ENCODE peak calls at places on chromosomes 7 and 10, in four cellular contexts. One of them, this sample, is unnamed.

GRCh38 chr7:23928391-23928790 is 218.4 kb downstream of the STK31 start:
- DNase-seq in GM12878: no peak
- DNase-seq in HepG2: no peak
- DNase-seq in K562: no peak
- DNase-seq in this sample: no peak

GRCh38 chr10:33335550-33335799 is 1.0 kb upstream of the NRP1 start:
- DNase-seq in K562: no peak
- DNase-seq in GM12878: no peak
- DNase-seq in HepG2: no peak
- DNase-seq in this sample: no peak

GRCh38 chr7:18694484-18694883 is 198.9 kb downstream of the HDAC9 start:
- DNase-seq in GM12878: no peak
- DNase-seq in HepG2: no peak
- DNase-seq in K562: no peak
- DNase-seq in this sample: no peak

GRCh38 chr10:113612154-113612553 is 51.7 kb downstream of the NRAP start:
- DNase-seq in HepG2: no peak
- DNase-seq in GM12878: no peak
- DNase-seq in K562: no peak
- DNase-seq in this sample: no peak

GRCh38 chr10:116104210-116104932 is 168.6 kb downstream of the GFRA1 start:
- DNase-seq in HepG2: no peak
- DNase-seq in K562: no peak
- DNase-seq in GM12878: no peak
- DNase-seq in this sample: no peak

GRCh38 chr10:56178210-56178609 is 182.8 kb downstream of the ZWINT start:
- DNase-seq in HepG2: no peak
- DNase-seq in GM12878: no peak
- DNase-seq in K562: no peak
- DNase-seq in this sample: no peak

GRCh38 chr7:99092064-99092720 is 51.7 kb downstream of the SMURF1 start:
- DNase-seq in K562: no peak
- DNase-seq in GM12878: no peak
- DNase-seq in HepG2: peak; percentile 86
- DNase-seq in this sample: no peak

GRCh38 chr10:13120786-13121499 is 21.0 kb downstream of the OPTN start:
- DNase-seq in K562: no peak
- DNase-seq in GM12878: no peak
- DNase-seq in HepG2: no peak
- DNase-seq in this sample: no peak

GRCh38 chr10:49649936-49650723 is 29.3 kb upstream of the C10orf53 start:
- DNase-seq in GM12878: no peak
- DNase-seq in K562: no peak
- DNase-seq in HepG2: no peak
- DNase-seq in this sample: no peak

GRCh38 chr10:96568402-96568801 is 18.4 kb downstream of the TM9SF3 start:
- DNase-seq in GM12878: no peak
- DNase-seq in HepG2: no peak
- DNase-seq in K562: no peak
- DNase-seq in this sample: no peak

GRCh38 chr10:117353700-117354099 is 21.5 kb downstream of the PDZD8 start:
- DNase-seq in K562: no peak
- DNase-seq in HepG2: no peak
- DNase-seq in GM12878: no peak
- DNase-seq in this sample: no peak

GRCh38 chr10:48454302-48455054 is 148.0 kb downstream of the MAPK8 start:
- DNase-seq in K562: no peak
- DNase-seq in HepG2: no peak
- DNase-seq in GM12878: no peak
- DNase-seq in this sample: no peak

GRCh38 chr10:79979973-79980687 is 31.2 kb upstream of the SFTPD start:
- DNase-seq in HepG2: no peak
- DNase-seq in GM12878: no peak
- DNase-seq in K562: no peak
- DNase-seq in this sample: no peak

GRCh38 chr10:47079177-47079580 is 168.0 kb downstream of the PTPN20 start:
- DNase-seq in GM12878: no peak
- DNase-seq in HepG2: no peak
- DNase-seq in K562: no peak
- DNase-seq in this sample: no peak

GRCh38 chr10:114687459-114687858 is 29.4 kb upstream of the ABLIM1 start:
- DNase-seq in HepG2: no peak
- DNase-seq in K562: no peak
- DNase-seq in GM12878: no peak
- DNase-seq in this sample: no peak

GRCh38 chr7:123198111-123198510 is 1.7 kb downstream of the SLC13A1 start:
- DNase-seq in GM12878: no peak
- DNase-seq in HepG2: no peak
- DNase-seq in K562: no peak
- DNase-seq in this sample: no peak

GRCh38 chr7:55177068-55177530 is 158.3 kb downstream of the EGFR start:
- DNase-seq in K562: no peak
- DNase-seq in GM12878: no peak
- DNase-seq in HepG2: no peak
- DNase-seq in this sample: no peak

GRCh38 chr10:133176546-133176945 is 16.5 kb downstream of the KNDC1 start:
- DNase-seq in GM12878: no peak
- DNase-seq in K562: no peak
- DNase-seq in HepG2: no peak
- DNase-seq in this sample: no peak

GRCh38 chr10:35339946-35340345 is 3.6 kb downstream of the CCNY start:
- DNase-seq in GM12878: peak; percentile 65
- DNase-seq in K562: no peak
- DNase-seq in HepG2: no peak
- DNase-seq in this sample: no peak

GRCh38 chr7:122550545-122550944 is 148.4 kb downstream of the RNF133 start:
- DNase-seq in GM12878: no peak
- DNase-seq in HepG2: no peak
- DNase-seq in K562: no peak
- DNase-seq in this sample: no peak

GRCh38 chr10:132679640-132680039 is 106.3 kb downstream of the NKX6-2 start:
- DNase-seq in K562: no peak
- DNase-seq in HepG2: no peak
- DNase-seq in GM12878: no peak
- DNase-seq in this sample: no peak

GRCh38 chr7:36895112-36895511 is 170.8 kb upstream of the AOAH start:
- DNase-seq in HepG2: no peak
- DNase-seq in GM12878: no peak
- DNase-seq in K562: no peak
- DNase-seq in this sample: no peak

GRCh38 chr7:5425507-5426225 is 2.0 kb upstream of the TNRC18 start:
- DNase-seq in K562: peak; percentile 71
- DNase-seq in GM12878: no peak
- DNase-seq in HepG2: peak; percentile 88
- DNase-seq in this sample: peak; percentile 59

GRCh38 chr10:30373596-30374327 is 24.7 kb upstream of the MTPAP start:
- DNase-seq in GM12878: no peak
- DNase-seq in HepG2: no peak
- DNase-seq in K562: no peak
- DNase-seq in this sample: no peak

GRCh38 chr10:100710151-100710871 is 35.1 kb upstream of the PAX2 start:
- DNase-seq in K562: no peak
- DNase-seq in GM12878: no peak
- DNase-seq in HepG2: no peak
- DNase-seq in this sample: no peak

GRCh38 chr10:45592432-45592831 is 80.1 kb downstream of the ZFAND4 start:
- DNase-seq in GM12878: no peak
- DNase-seq in K562: no peak
- DNase-seq in HepG2: no peak
- DNase-seq in this sample: no peak

GRCh38 chr7:71846160-71846559 is 566.0 kb downstream of the CALN1 start:
- DNase-seq in K562: no peak
- DNase-seq in GM12878: no peak
- DNase-seq in HepG2: no peak
- DNase-seq in this sample: peak; percentile 45

GRCh38 chr7:50660040-50660829 is 95.0 kb upstream of the DDC start:
- DNase-seq in HepG2: no peak
- DNase-seq in GM12878: no peak
- DNase-seq in K562: no peak
- DNase-seq in this sample: no peak

GRCh38 chr7:129338450-129338849 is 95.8 kb upstream of the STRIP2 start:
- DNase-seq in K562: no peak
- DNase-seq in HepG2: no peak
- DNase-seq in GM12878: no peak
- DNase-seq in this sample: no peak

GRCh38 chr10:120732067-120732466 is 119.1 kb upstream of the WDR11 start:
- DNase-seq in HepG2: no peak
- DNase-seq in GM12878: no peak
- DNase-seq in K562: no peak
- DNase-seq in this sample: no peak

GRCh38 chr10:61899663-61899996 is 1.9 kb upstream of the ARID5B start:
- DNase-seq in HepG2: no peak
- DNase-seq in GM12878: no peak
- DNase-seq in K562: no peak
- DNase-seq in this sample: no peak

GRCh38 chr10:61901829-61902447 is 439 bp downstream of the ARID5B start:
- DNase-seq in GM12878: no peak
- DNase-seq in HepG2: no peak
- DNase-seq in K562: peak; percentile 41
- DNase-seq in this sample: no peak

GRCh38 chr10:61899997-61900828 is 1.3 kb upstream of the ARID5B start:
- DNase-seq in GM12878: peak; percentile 64
- DNase-seq in K562: peak; percentile 77
- DNase-seq in HepG2: peak; percentile 26
- DNase-seq in this sample: peak; percentile 27

GRCh38 chr10:61902448-61903183 is 1.1 kb downstream of the ARID5B start:
- DNase-seq in GM12878: no peak
- DNase-seq in HepG2: peak; percentile 70
- DNase-seq in K562: peak; percentile 62
- DNase-seq in this sample: no peak

GRCh38 chr10:61900829-61901783 is at the start of gene ARID5B:
- DNase-seq in GM12878: no peak
- DNase-seq in HepG2: peak; percentile 68
- DNase-seq in K562: peak; percentile 71
- DNase-seq in this sample: peak; percentile 33
- TF ChIP-seq ETV6 in GM12878: no peak
- TF ChIP-seq ETV6 in HepG2: no peak
- TF ChIP-seq ETV6 in K562: no peak
- TF ChIP-seq ETV6 in this sample: no peak

GRCh38 chr10:129772472-129773358 is 191.4 kb downstream of the EBF3 start:
- DNase-seq in GM12878: no peak
- DNase-seq in K562: no peak
- DNase-seq in HepG2: no peak
- DNase-seq in this sample: peak; percentile 2

GRCh38 chr10:129771576-129772471 is 192.2 kb downstream of the EBF3 start:
- DNase-seq in HepG2: no peak
- DNase-seq in GM12878: no peak
- DNase-seq in K562: no peak
- DNase-seq in this sample: peak; percentile 3

GRCh38 chr10:129770286-129770685 is 193.8 kb downstream of the EBF3 start:
- DNase-seq in K562: no peak
- DNase-seq in HepG2: no peak
- DNase-seq in GM12878: no peak
- DNase-seq in this sample: peak; percentile 8

GRCh38 chr10:129769381-129770116 is 194.5 kb downstream of the EBF3 start:
- DNase-seq in HepG2: no peak
- DNase-seq in K562: no peak
- DNase-seq in GM12878: no peak
- DNase-seq in this sample: peak; percentile 5

GRCh38 chr10:129771024-129771423 is 193.1 kb downstream of the EBF3 start:
- DNase-seq in HepG2: no peak
- DNase-seq in K562: no peak
- DNase-seq in GM12878: no peak
- DNase-seq in this sample: peak; percentile 8
- TF ChIP-seq USF2 in HepG2: no peak
- TF ChIP-seq USF2 in K562: no peak
- TF ChIP-seq USF2 in GM12878: no peak
- TF ChIP-seq USF2 in this sample: no peak

GRCh38 chr7:43589133-43589478 is 6.2 kb downstream of the STK17A start:
- DNase-seq in HepG2: no peak
- DNase-seq in GM12878: no peak
- DNase-seq in K562: no peak
- DNase-seq in this sample: no peak

GRCh38 chr7:43585521-43585920 is 2.6 kb downstream of the STK17A start:
- DNase-seq in GM12878: no peak
- DNase-seq in HepG2: peak; percentile 43
- DNase-seq in K562: no peak
- DNase-seq in this sample: no peak

GRCh38 chr7:43588477-43589132 is 5.7 kb downstream of the STK17A start:
- DNase-seq in HepG2: no peak
- DNase-seq in GM12878: no peak
- DNase-seq in K562: no peak
- DNase-seq in this sample: no peak

GRCh38 chr7:43584200-43584586 is 1.3 kb downstream of the STK17A start:
- DNase-seq in GM12878: no peak
- DNase-seq in K562: no peak
- DNase-seq in HepG2: peak; percentile 79
- DNase-seq in this sample: no peak

GRCh38 chr7:43586251-43586900 is 3.5 kb downstream of the STK17A start:
- DNase-seq in K562: no peak
- DNase-seq in HepG2: peak; percentile 82
- DNase-seq in GM12878: no peak
- DNase-seq in this sample: no peak
- TF ChIP-seq ETV6 in K562: no peak
- TF ChIP-seq ETV6 in HepG2: no peak
- TF ChIP-seq ETV6 in GM12878: no peak
- TF ChIP-seq ETV6 in this sample: no peak

GRCh38 chr7:91953618-91954017 is 13.0 kb downstream of the AKAP9 start:
- DNase-seq in HepG2: peak; percentile 10
- DNase-seq in K562: peak; percentile 43
- DNase-seq in GM12878: no peak
- DNase-seq in this sample: no peak
- TF ChIP-seq USF2 in HepG2: no peak
- TF ChIP-seq USF2 in K562: no peak
- TF ChIP-seq USF2 in GM12878: no peak
- TF ChIP-seq USF2 in this sample: no peak

DNA sequence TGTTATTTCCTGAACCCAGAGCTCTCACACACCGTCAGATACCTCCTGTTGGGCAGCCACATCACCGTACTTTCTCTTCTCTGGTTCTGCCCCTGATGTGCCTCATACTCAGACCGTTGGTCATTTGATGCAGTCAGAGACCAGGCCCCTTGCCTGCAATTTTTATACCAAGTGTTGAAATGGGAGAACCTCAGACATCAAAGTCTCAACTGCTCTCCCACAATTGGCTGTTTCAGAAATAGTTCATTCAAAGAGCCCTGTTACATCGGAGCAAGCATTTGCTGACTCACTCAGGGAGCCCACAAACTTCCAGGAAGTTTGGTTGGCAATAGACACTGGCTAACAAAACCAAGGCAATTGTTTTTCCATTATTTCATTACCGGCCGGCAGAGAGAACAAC is 33.5 kb upstream of the ADAM12 start:
- DNase-seq in GM12878: no peak
- DNase-seq in HepG2: no peak
- DNase-seq in K562: no peak
- DNase-seq in this sample: no peak
- TF ChIP-seq ETV6 in GM12878: no peak
- TF ChIP-seq ETV6 in HepG2: no peak
- TF ChIP-seq ETV6 in K562: no peak
- TF ChIP-seq ETV6 in this sample: no peak

This sample was measured in WTC11.